ENCODE peak calls at places on chromosomes 12 and 14, in eight cellular contexts. R is C1 segment of cervical spinal cord; P is A172; N is stimulated activated CD4-positive, alpha-beta T cell treated with anti-CD3 and anti-CD28 coated beads, Interleukin-12 subunit alpha, Interleukin-12 subunit beta, amount 100 ng/mL, for 4 hours; Z is activated T-helper 9 cell treated with anti-CD3 and anti-CD28 coated beads, Interleukin-2, amount 50 U/mL, for 16 hours; C is H54; M is amygdala; K is cerebellar nuclear complex. F is an unnamed sample.

GRCh38 chr12:14781563-14781962 is 21.7 kb downstream of the WBP11 start:
- DNase-seq in R (no peak), N (no peak), Z (no peak), M (no peak), C (no peak), P (no peak), K (no peak), F (no peak)

GRCh38 chr12:94427520-94428381 is 31.9 kb downstream of the CEP83 start:
- DNase-seq in M (no peak), R (no peak), N (no peak), P (peak), Z (no peak), C (no peak), K (no peak), F (peak)

GRCh38 chr14:35085441-35085840 is 36.3 kb downstream of the PPP2R3C start:
- DNase-seq in C (no peak), Z (no peak), P (no peak), K (no peak), N (no peak), R (no peak), M (no peak), F (no peak)

GRCh38 chr12:89346741-89347324 is 5.5 kb downstream of the DUSP6 start:
- DNase-seq in R (no peak), N (no peak), Z (no peak), M (no peak), P (peak), C (no peak), K (no peak), F (peak)

GRCh38 chr14:26870722-26871121 is 272.9 kb upstream of the NOVA1 start:
- DNase-seq in K (no peak), N (no peak), P (no peak), R (no peak), C (no peak), Z (no peak), M (no peak), F (no peak)

GRCh38 chr14:69854598-69854997 is 24.6 kb upstream of the SMOC1 start:
- DNase-seq in Z (no peak), P (no peak), C (no peak), M (no peak), N (no peak), R (no peak), K (no peak), F (no peak)

GRCh38 chr12:90833228-90833627 is 121.7 kb downstream of the CCER1 start:
- DNase-seq in M (no peak), C (no peak), P (no peak), R (no peak), N (no peak), Z (no peak), K (no peak), F (no peak)

GRCh38 chr12:53775478-53776145 is 23.8 kb upstream of the CISTR start:
- DNase-seq in K (no peak), R (no peak), N (no peak), P (no peak), C (no peak), Z (no peak), M (no peak), F (no peak)

GRCh38 chr12:10873374-10873773 is 10.7 kb downstream of the PRH1 start:
- DNase-seq in C (no peak), N (no peak), M (no peak), K (no peak), Z (no peak), R (no peak), P (no peak), F (no peak)

GRCh38 chr12:9379023-9379742 is 171.0 kb upstream of the PZP start:
- DNase-seq in C (no peak), Z (no peak), K (no peak), P (no peak), M (no peak), R (no peak), N (no peak), F (no peak)

GRCh38 chr12:109641422-109641821 is 67.8 kb downstream of the MVK start:
- DNase-seq in K (no peak), R (no peak), P (no peak), C (no peak), Z (no peak), M (no peak), N (no peak), F (no peak)

GRCh38 chr14:34363733-34364134 is 98.3 kb downstream of the SPTSSA start:
- DNase-seq in P (peak), N (no peak), M (no peak), K (no peak), C (no peak), R (no peak), Z (no peak), F (no peak)

GRCh38 chr12:26939953-26940352 is 1.7 kb downstream of the FGFR1OP2 start:
- DNase-seq in C (no peak), N (no peak), R (no peak), Z (no peak), P (no peak), M (no peak), K (no peak), F (no peak)

GRCh38 chr12:45688188-45688587 is 41.3 kb upstream of the ARID2 start:
- DNase-seq in K (no peak), P (no peak), C (no peak), R (no peak), Z (no peak), M (no peak), N (no peak), F (no peak)

GRCh38 chr12:80704430-80704829 is 3.0 kb upstream of the MYF6 start:
- DNase-seq in P (no peak), Z (no peak), M (no peak), C (no peak), R (no peak), N (no peak), K (no peak), F (no peak)

GRCh38 chr14:104346608-104347007 is 208.2 kb downstream of the KIF26A start:
- DNase-seq in K (no peak), M (no peak), N (no peak), R (no peak), P (no peak), Z (no peak), C (no peak), F (no peak)

GRCh38 chr12:130142736-130143135 is 19.5 kb upstream of the FZD10 start:
- DNase-seq in N (no peak), M (no peak), K (no peak), C (no peak), R (no peak), Z (no peak), P (no peak), F (no peak)

GRCh38 chr14:77593501-77593911 is 22.9 kb downstream of the SPTLC2 start:
- DNase-seq in C (no peak), R (no peak), N (no peak), P (peak), Z (no peak), M (no peak), K (no peak), F (peak)

GRCh38 chr12:18153826-18154225 is 63.8 kb upstream of the RERGL start:
- DNase-seq in K (no peak), P (no peak), M (no peak), Z (no peak), N (no peak), R (no peak), C (no peak), F (peak)

GRCh38 chr12:76259660-76260389 is 88.4 kb downstream of the BBS10 start:
- DNase-seq in Z (no peak), K (no peak), M (no peak), C (peak), P (peak), N (no peak), R (no peak), F (no peak)